ENCODE peak calls at places on chromosome 19, in four cellular contexts. E, J, D and T are unnamed samples.

GRCh38 chr19:10295847-10296591 is 6.3 kb downstream of the ICAM5 start:
- DNase-seq in E (no peak), D (no peak), J (no peak), T (no peak)

GRCh38 chr19:40721936-40722661 is 5.2 kb downstream of the ITPKC start:
- DNase-seq in J (no peak), E (no peak), D (no peak), T (no peak)

GRCh38 chr19:6532244-6532999 is 1.6 kb downstream of the TNFSF9 start:
- DNase-seq in D (no peak), J (no peak), E (no peak), T (no peak)

GRCh38 chr19:8515317-8515716 is 1.4 kb upstream of the ZNF414 start:
- DNase-seq in D (no peak), J (no peak), E (no peak), T (no peak)

GRCh38 chr19:5621945-5622464 is 571 bp downstream of the SAFB2 start:
- DNase-seq in E (peak), J (peak), D (no peak), T (no peak)

GRCh38 chr19:10699650-10700335 is 1.4 kb upstream of the QTRT1 start:
- DNase-seq in D (peak), J (no peak), E (peak), T (no peak)

GRCh38 chr19:5466814-5467291 is 11.6 kb downstream of the ZNRF4 start:
- DNase-seq in D (no peak), J (no peak), E (no peak), T (no peak)

GRCh38 chr19:23312515-23312914 is 62.3 kb upstream of the ZNF724 start:
- DNase-seq in D (no peak), J (no peak), E (no peak), T (no peak)

GRCh38 chr19:52007805-52008557 is at the start of gene ZNF615:
- DNase-seq in E (peak), D (peak), J (peak), T (peak)

GRCh38 chr19:5018224-5019015 is 49.5 kb downstream of the KDM4B start:
- DNase-seq in E (no peak), D (peak), J (no peak), T (peak)

GRCh38 chr19:35897706-35898451 is 2.5 kb downstream of the NFKBID start:
- DNase-seq in J (no peak), D (no peak), E (no peak), T (no peak)

GRCh38 chr19:6048808-6049405 is 61.4 kb downstream of the RFX2 start:
- DNase-seq in J (peak), E (peak), D (peak), T (no peak)

GRCh38 chr19:54009440-54009839 is 18.0 kb downstream of the CACNG6 start:
- DNase-seq in D (no peak), E (no peak), J (no peak), T (no peak)

GRCh38 chr19:19134687-19135158 is 3.6 kb downstream of the TMEM161A start:
- DNase-seq in J (no peak), D (no peak), E (no peak), T (no peak)

GRCh38 chr19:485122-485521 is 11.2 kb upstream of the MADCAM1 start:
- DNase-seq in D (no peak), E (no peak), J (no peak), T (no peak)

GRCh38 chr19:38047048-38047435 is 140.0 kb downstream of the SIPA1L3 start:
- DNase-seq in J (no peak), D (no peak), E (no peak), T (no peak)

GRCh38 chr19:58570770-58571574 is 2.2 kb downstream of the MZF1 start:
- DNase-seq in J (no peak), D (no peak), E (peak), T (no peak)

GRCh38 chr19:47319923-47320871 is 10.5 kb downstream of the C5AR1 start:
- DNase-seq in J (no peak), E (no peak), D (no peak), T (no peak)

GRCh38 chr19:48417436-48417835 is 24.0 kb downstream of the GRIN2D start:
- DNase-seq in J (no peak), E (no peak), D (no peak), T (no peak)

GRCh38 chr19:52138614-52139290 is 986 bp downstream of the ZNF616 start:
- DNase-seq in E (no peak), J (peak), D (no peak), T (no peak)

GRCh38 chr19:1472227-1473055 is 6.6 kb downstream of the C19orf25 start:
- DNase-seq in E (no peak), D (no peak), J (no peak), T (no peak)

GRCh38 chr19:34430738-34431625 is 2.8 kb downstream of the UBA2 start:
- DNase-seq in E (no peak), J (no peak), D (peak), T (peak)

GRCh38 chr19:52689804-52690394 is 44.9 kb downstream of the ZNF611 start:
- DNase-seq in J (peak), D (peak), E (peak), T (no peak)

GRCh38 chr19:40976134-40976533 is 14.9 kb upstream of the CYP2B6 start:
- DNase-seq in D (no peak), E (no peak), J (no peak), T (no peak)

GRCh38 chr19:687569-688166 is 7.6 kb downstream of the PRSS57 start:
- DNase-seq in J (no peak), E (no peak), D (no peak), T (no peak)

GRCh38 chr19:2252481-2253105 is 3.5 kb downstream of the AMH start:
- DNase-seq in D (no peak), E (no peak), J (no peak), T (no peak)

GRCh38 chr19:45785097-45785496 is 2.8 kb upstream of the DMPK start:
- DNase-seq in D (no peak), E (no peak), J (no peak), T (no peak)

GRCh38 chr19:731000-731399 is 19.9 kb upstream of the MISP start:
- DNase-seq in J (no peak), D (no peak), E (no peak), T (no peak)

GRCh38 chr19:45468159-45468651 is 409 bp downstream of the FOSB start:
- DNase-seq in D (peak), J (no peak), E (no peak), T (no peak)

GRCh38 chr19:35232912-35233311 is 4.4 kb upstream of the FAM187B start:
- DNase-seq in E (no peak), J (no peak), D (no peak), T (no peak)

GRCh38 chr19:5257155-5258045 is 83.2 kb downstream of the PTPRS start:
- DNase-seq in D (no peak), E (no peak), J (no peak), T (no peak)

GRCh38 chr19:4208385-4209094 is 20.8 kb upstream of the EBI3 start:
- DNase-seq in D (no peak), J (no peak), E (no peak), T (no peak)

GRCh38 chr19:19578241-19578640 is 40.2 kb downstream of the CILP2 start:
- DNase-seq in E (no peak), J (no peak), D (no peak), T (no peak)

GRCh38 chr19:39001016-39001415 is 25.5 kb upstream of the FBXO17 start:
- DNase-seq in E (no peak), D (no peak), J (no peak), T (no peak)

GRCh38 chr19:41870401-41870873 is 6.6 kb upstream of the CD79A start:
- DNase-seq in J (no peak), D (peak), E (no peak), T (no peak)

GRCh38 chr19:13839193-13839937 is 37.6 kb upstream of the NANOS3 start:
- DNase-seq in D (peak), E (peak), J (peak), T (no peak)

GRCh38 chr19:6489278-6490061 is 7.9 kb upstream of the DENND1C start:
- DNase-seq in E (no peak), J (no peak), D (no peak), T (no peak)

GRCh38 chr19:15769586-15769985 is 17.9 kb upstream of the OR10H5 start:
- DNase-seq in E (no peak), J (no peak), D (no peak), T (no peak)

GRCh38 chr19:49441210-49441959 is at the start of gene SLC17A7:
- DNase-seq in J (peak), D (no peak), E (no peak), T (no peak)

GRCh38 chr19:16892438-16892837 is 3.6 kb downstream of the F2RL3 start:
- DNase-seq in J (no peak), D (no peak), E (no peak), T (no peak)

GRCh38 chr19:16889429-16889882 is 657 bp downstream of the F2RL3 start:
- DNase-seq in D (no peak), J (no peak), E (no peak), T (no peak)

GRCh38 chr19:16891696-16892382 is 3.0 kb downstream of the F2RL3 start:
- DNase-seq in J (no peak), D (no peak), E (no peak), T (no peak)

GRCh38 chr19:16889883-16890460 is 1.2 kb downstream of the F2RL3 start:
- DNase-seq in D (no peak), E (no peak), J (no peak), T (no peak)

DNA sequence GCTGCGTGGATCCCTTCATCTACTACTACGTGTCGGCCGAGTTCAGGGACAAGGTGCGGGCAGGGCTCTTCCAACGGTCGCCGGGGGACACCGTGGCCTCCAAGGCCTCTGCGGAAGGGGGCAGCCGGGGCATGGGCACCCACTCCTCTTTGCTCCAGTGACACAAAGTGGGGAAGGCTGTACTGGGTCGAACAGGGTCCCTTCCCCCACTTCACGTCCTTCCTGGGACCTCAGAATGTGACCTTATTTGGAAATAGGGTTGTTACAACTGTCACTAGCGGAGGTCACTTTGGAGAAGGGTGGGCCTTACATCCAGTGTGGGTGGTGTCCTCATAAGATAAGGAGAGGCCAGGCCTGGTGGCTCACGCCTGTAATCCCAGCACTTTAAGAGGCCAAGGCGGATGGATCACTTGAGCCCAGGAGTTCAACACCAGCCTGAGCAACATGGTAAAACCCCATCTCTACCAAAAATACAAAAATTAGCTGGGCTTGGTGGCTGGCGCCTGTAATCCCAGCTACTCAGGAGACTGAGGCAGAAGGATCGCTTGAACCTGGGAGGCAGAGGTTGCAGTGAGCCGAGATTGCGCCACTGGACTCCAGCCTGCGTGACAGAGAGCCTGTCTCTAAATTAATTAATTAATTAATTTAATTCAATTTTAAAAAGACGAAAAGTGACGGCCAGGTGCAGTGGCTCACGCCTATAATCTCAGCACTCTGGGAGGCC is 1.8 kb downstream of the F2RL3 start:
- DNase-seq in E (no peak), J (no peak), D (no peak), T (no peak)
- H3K4me3 ChIP-seq in E (no peak), J (no peak), D (no peak), T (no peak)

GRCh38 chr19:12035220-12036172 is at the start of gene ZNF433:
- DNase-seq in E (peak), D (peak), J (peak), T (peak)
- H3K4me3 ChIP-seq in E (peak), D (peak), J (peak), T (peak)

GRCh38 chr19:18097993-18098890 is 664 bp downstream of the MAST3 start:
- DNase-seq in D (no peak), E (no peak), J (no peak), T (no peak)
- H3K4me3 ChIP-seq in D (peak), E (peak), J (peak), T (peak)

GRCh38 chr19:56837492-56837891 is 3.0 kb downstream of the PEG3 start:
- DNase-seq in E (no peak), J (peak), D (no peak), T (no peak)
- H3K4me3 ChIP-seq in E (no peak), J (peak), D (no peak), T (no peak)

GRCh38 chr19:33249740-33250366 is 24.2 kb upstream of the SLC7A10 start:
- DNase-seq in J (no peak), E (no peak), D (no peak), T (no peak)

GRCh38 chr19:33247441-33247819 is 21.8 kb upstream of the SLC7A10 start:
- DNase-seq in E (no peak), J (no peak), D (no peak), T (no peak)

GRCh38 chr19:33248954-33249613 is 23.4 kb upstream of the SLC7A10 start:
- DNase-seq in J (no peak), E (no peak), D (no peak), T (no peak)

GRCh38 chr19:33248104-33248503 is 22.5 kb upstream of the SLC7A10 start:
- DNase-seq in E (no peak), D (no peak), J (no peak), T (no peak)

GRCh38 chr19:33248553-33248953 is 22.9 kb upstream of the SLC7A10 start:
- DNase-seq in E (no peak), J (no peak), D (no peak), T (no peak)
- H3K4me3 ChIP-seq in E (no peak), J (no peak), D (no peak), T (no peak)

GRCh38 chr19:51000426-51000825 is 978 bp downstream of the KLK8 start:
- DNase-seq in J (no peak), D (no peak), E (no peak), T (no peak)

GRCh38 chr19:51000981-51001380 is 423 bp downstream of the KLK8 start:
- DNase-seq in D (no peak), E (no peak), J (no peak), T (no peak)

GRCh38 chr19:51002101-51002532 is 713 bp upstream of the KLK8 start:
- DNase-seq in J (no peak), D (no peak), E (no peak), T (no peak)

GRCh38 chr19:51002542-51003311 is 1.3 kb upstream of the KLK8 start:
- DNase-seq in D (no peak), E (no peak), J (no peak), T (no peak)

GRCh38 chr19:51001495-51001894 is at the start of gene KLK8:
- DNase-seq in D (no peak), E (no peak), J (no peak), T (no peak)
- H3K4me3 ChIP-seq in D (no peak), E (no peak), J (no peak), T (no peak)